ENCODE peak calls at places on chromosomes 6 and 20, in ten cellular contexts. L, I, H, X, Q, P, K, T, U and W are unnamed samples.

GRCh38 chr6:75167851-75168250 is 38.0 kb downstream of the COL12A1 start:
- DNase-seq in L (peak), I (no peak), H (no peak), X (no peak), Q (no peak), P (no peak), K (no peak), T (no peak), U (no peak), W (no peak)

GRCh38 chr6:54204921-54205511 is 93.8 kb downstream of the MLIP start:
- DNase-seq in L (peak), I (no peak), H (no peak), X (no peak), Q (no peak), P (no peak), K (no peak), T (no peak), U (no peak), W (peak)

GRCh38 chr6:150891886-150892485 is 26.5 kb downstream of the MTHFD1L start:
- DNase-seq in L (peak), I (peak), H (peak), X (peak), Q (peak), P (peak), K (peak), T (peak), U (peak), W (peak)

GRCh38 chr6:89508755-89509563 is 76.0 kb downstream of the ANKRD6 start:
- DNase-seq in L (peak), I (no peak), H (no peak), X (no peak), Q (no peak), P (no peak), K (no peak), T (no peak), U (no peak), W (no peak)

GRCh38 chr6:44228433-44228832 is 5.0 kb downstream of the SLC29A1 start:
- DNase-seq in L (no peak), I (no peak), H (no peak), X (no peak), Q (no peak), P (no peak), K (no peak), T (no peak), U (no peak), W (no peak)

GRCh38 chr6:87623248-87623647 is 33.3 kb downstream of the ORC3 start:
- DNase-seq in L (peak), I (no peak), H (no peak), X (no peak), Q (no peak), P (no peak), K (no peak), T (no peak), U (no peak), W (no peak)

GRCh38 chr6:170358496-170358895 is 51.9 kb downstream of the FAM120B start:
- DNase-seq in L (no peak), I (no peak), H (no peak), X (no peak), Q (peak), P (peak), K (no peak), T (no peak), U (no peak), W (peak)

GRCh38 chr20:24470031-24470781 is 777 bp downstream of the SYNDIG1 start:
- DNase-seq in L (peak), I (no peak), H (peak), X (no peak), Q (no peak), P (no peak), K (peak), T (no peak), U (no peak), W (no peak)

GRCh38 chr6:77136086-77136485 is 327.2 kb downstream of the HTR1B start:
- DNase-seq in L (peak), I (no peak), H (no peak), X (no peak), Q (no peak), P (no peak), K (no peak), T (no peak), U (no peak), W (no peak)

GRCh38 chr6:166763606-166764472 is 136.8 kb upstream of the RPS6KA2 start:
- DNase-seq in L (no peak), I (no peak), H (no peak), X (no peak), Q (no peak), P (no peak), K (no peak), T (no peak), U (no peak), W (no peak)

GRCh38 chr6:136326038-136326561 is 36.5 kb upstream of the BCLAF1 start:
- DNase-seq in L (peak), I (no peak), H (no peak), X (no peak), Q (no peak), P (peak), K (peak), T (no peak), U (peak), W (no peak)

GRCh38 chr6:16901777-16902176 is 140.5 kb upstream of the ATXN1 start:
- DNase-seq in L (peak), I (no peak), H (no peak), X (no peak), Q (peak), P (peak), K (peak), T (no peak), U (no peak), W (peak)

GRCh38 chr20:50274570-50275430 is 84.2 kb downstream of the CEBPB start:
- DNase-seq in L (no peak), I (no peak), H (peak), X (no peak), Q (peak), P (no peak), K (no peak), T (no peak), U (no peak), W (peak)

GRCh38 chr6:1574895-1575212 is 34.9 kb upstream of the FOXC1 start:
- DNase-seq in L (no peak), I (no peak), H (no peak), X (no peak), Q (no peak), P (no peak), K (no peak), T (no peak), U (no peak), W (no peak)

GRCh38 chr6:143772110-143772509 is 71.0 kb upstream of the LTV1 start:
- DNase-seq in L (no peak), I (no peak), H (no peak), X (no peak), Q (no peak), P (no peak), K (no peak), T (no peak), U (no peak), W (no peak)

GRCh38 chr20:13788167-13788834 is 3.5 kb downstream of the NDUFAF5 start:
- DNase-seq in L (peak), I (peak), H (no peak), X (peak), Q (peak), P (peak), K (peak), T (peak), U (peak), W (peak)

GRCh38 chr6:148974351-148974750 is 227.5 kb downstream of the UST start:
- DNase-seq in L (no peak), I (no peak), H (no peak), X (no peak), Q (no peak), P (no peak), K (no peak), T (no peak), U (no peak), W (no peak)